ENCODE peak calls at places on chromosomes 2 and 18, in four cellular contexts. S is HFFc6, C is GM10248, W is endothelial cell. H is an unnamed sample.
A peak's percentile ranks its signal among the peaks of the same experiment; 100 is the strongest.

GRCh38 chr18:32910694-32911296 is 138.0 kb upstream of the KLHL14 start:
- DNase-seq in S (no peak), C (no peak), W (no peak), H (no peak)

GRCh38 chr2:96427917-96428316 is 77.2 kb downstream of the NEURL3 start:
- DNase-seq in S (peak; percentile 79), C (no peak), W (no peak), H (peak; percentile 100)

GRCh38 chr2:65366595-65367125 is 65.7 kb downstream of the SPRED2 start:
- DNase-seq in S (peak; percentile 97), C (peak; percentile 62), W (no peak), H (peak; percentile 97)

GRCh38 chr2:206164261-206164862 is 4.7 kb downstream of the EEF1B2 start:
- DNase-seq in S (peak; percentile 45), C (no peak), W (peak; percentile 51), H (peak; percentile 12)

GRCh38 chr2:7118606-7119503 is 201.6 kb downstream of the RNF144A start:
- DNase-seq in S (no peak), C (peak; percentile 27), W (peak; percentile 44), H (no peak)

GRCh38 chr2:33441235-33441810 is 35.1 kb upstream of the RASGRP3 start:
- DNase-seq in S (peak; percentile 77), C (peak; percentile 53), W (peak; percentile 59), H (peak; percentile 45)

GRCh38 chr2:167966937-167967913 is 280.2 kb downstream of the STK39 start:
- DNase-seq in S (no peak), C (no peak), W (no peak), H (no peak)

GRCh38 chr2:158414538-158414937 is 42.0 kb downstream of the CCDC148 start:
- DNase-seq in S (peak; percentile 67), C (no peak), W (no peak), H (peak; percentile 56)

GRCh38 chr2:79713131-79713785 is 200.4 kb downstream of the CTNNA2 start:
- DNase-seq in S (no peak), C (no peak), W (no peak), H (no peak)

GRCh38 chr2:62032096-62032495 is 126.6 kb downstream of the COMMD1 start:
- DNase-seq in S (no peak), C (no peak), W (no peak), H (peak; percentile 5)

GRCh38 chr2:168632733-168633132 is 169.7 kb upstream of the NOSTRIN start:
- DNase-seq in S (no peak), C (no peak), W (peak; percentile 5), H (no peak)

GRCh38 chr2:180050246-180050645 is 43.1 kb upstream of the CWC22 start:
- DNase-seq in S (no peak), C (no peak), W (no peak), H (no peak)

GRCh38 chr2:128306931-128307460 is 11.7 kb downstream of the HS6ST1 start:
- DNase-seq in S (no peak), C (no peak), W (no peak), H (no peak)

GRCh38 chr2:42086500-42086953 is 38.7 kb downstream of the PKDCC start:
- DNase-seq in S (peak; percentile 48), C (peak; percentile 71), W (peak; percentile 57), H (no peak)

GRCh38 chr2:143205106-143205764 is 76.0 kb downstream of the ARHGAP15 start:
- DNase-seq in S (peak; percentile 25), C (peak; percentile 9), W (no peak), H (peak; percentile 95)
- TF ChIP-seq CTCF in S (peak; percentile 71), C (peak; percentile 23), W (no peak), H (peak; percentile 63)

GRCh38 chr2:192025607-192026006 is 169.1 kb downstream of the TMEFF2 start:
- DNase-seq in S (no peak), C (no peak), W (no peak), H (no peak)
- TF ChIP-seq CTCF in S (no peak), C (no peak), W (no peak), H (no peak)

DNA sequence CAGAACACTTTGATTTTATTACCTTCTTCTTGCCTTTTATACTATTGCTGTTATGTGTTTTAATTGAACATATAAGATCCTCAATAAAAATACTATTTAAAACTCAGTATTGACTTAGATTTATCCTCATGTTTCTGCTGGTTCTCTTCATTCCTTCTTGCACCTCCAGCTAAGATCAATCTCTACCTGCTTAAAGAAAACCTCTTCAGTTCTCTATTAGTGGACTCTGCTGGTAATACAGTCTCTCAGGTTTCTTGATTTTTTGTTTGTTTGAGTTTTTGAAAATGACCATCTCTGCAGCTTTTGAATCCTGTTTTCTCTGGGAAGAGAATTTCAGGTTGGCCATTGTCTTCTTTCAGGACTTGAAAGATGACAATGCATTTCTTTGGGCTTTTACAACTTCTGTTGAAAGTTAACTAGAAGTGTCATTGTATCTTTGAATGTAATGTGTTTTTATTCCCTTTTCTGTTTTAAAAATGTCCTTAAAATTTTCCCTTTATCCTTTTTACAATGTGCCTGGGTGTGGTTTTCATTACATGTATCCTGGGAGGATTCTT is 29.8 kb upstream of the TMEM131 start:
- DNase-seq in S (no peak), C (no peak), W (no peak), H (no peak)
- TF ChIP-seq CTCF in S (no peak), C (no peak), W (no peak), H (peak; percentile 39)

GRCh38 chr2:174636979-174637378 is 39.4 kb upstream of the WIPF1 start:
- DNase-seq in S (no peak), C (no peak), W (no peak), H (no peak)
- TF ChIP-seq CTCF in S (peak; percentile 53), C (no peak), W (no peak), H (no peak)

DNA sequence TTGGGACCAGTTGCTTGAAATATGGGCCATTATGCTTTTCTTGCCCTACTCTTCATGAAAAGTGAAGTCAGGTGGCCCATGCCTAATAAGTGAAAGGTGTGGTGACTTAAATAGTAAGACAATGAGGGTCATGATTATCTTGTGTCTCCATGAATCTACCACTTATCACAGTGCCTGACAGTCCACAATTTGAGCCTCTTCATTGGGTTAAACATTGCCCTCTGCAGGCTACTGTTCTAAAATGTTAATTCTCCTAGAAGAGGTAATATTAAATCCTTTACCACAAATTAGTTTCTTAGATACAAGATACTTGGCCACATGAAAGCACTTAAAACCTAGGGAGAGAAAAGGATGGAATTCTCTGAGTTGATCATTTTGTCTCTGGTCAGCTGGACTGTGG is 4.0 kb downstream of the EGR4 start:
- DNase-seq in S (no peak), C (no peak), W (no peak), H (no peak)
- TF ChIP-seq CTCF in S (peak; percentile 15), C (no peak), W (no peak), H (peak; percentile 39)

DNA sequence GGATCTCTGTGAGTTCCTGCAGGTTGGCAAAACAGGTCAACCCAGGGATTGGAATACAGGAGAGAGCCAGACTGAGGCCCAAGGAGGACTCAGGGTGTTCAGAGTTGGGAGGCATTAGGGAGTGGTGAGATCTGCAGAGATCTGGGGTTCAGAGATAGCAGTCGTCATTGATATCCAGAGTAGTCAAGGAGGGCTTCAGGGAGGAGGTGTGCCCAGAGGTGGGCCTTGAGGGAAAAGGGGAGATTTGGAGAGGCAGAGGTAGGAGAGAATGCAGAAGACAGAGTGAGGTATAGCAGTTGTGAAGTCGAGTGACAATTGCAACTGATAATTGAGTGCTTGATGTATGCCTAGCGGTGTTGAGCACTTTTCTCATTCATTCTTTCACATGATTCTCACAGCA is 70.3 kb downstream of the CTIF start:
- DNase-seq in S (no peak), C (no peak), W (no peak), H (no peak)
- TF ChIP-seq CTCF in S (no peak), C (no peak), W (no peak), H (no peak)

DNA sequence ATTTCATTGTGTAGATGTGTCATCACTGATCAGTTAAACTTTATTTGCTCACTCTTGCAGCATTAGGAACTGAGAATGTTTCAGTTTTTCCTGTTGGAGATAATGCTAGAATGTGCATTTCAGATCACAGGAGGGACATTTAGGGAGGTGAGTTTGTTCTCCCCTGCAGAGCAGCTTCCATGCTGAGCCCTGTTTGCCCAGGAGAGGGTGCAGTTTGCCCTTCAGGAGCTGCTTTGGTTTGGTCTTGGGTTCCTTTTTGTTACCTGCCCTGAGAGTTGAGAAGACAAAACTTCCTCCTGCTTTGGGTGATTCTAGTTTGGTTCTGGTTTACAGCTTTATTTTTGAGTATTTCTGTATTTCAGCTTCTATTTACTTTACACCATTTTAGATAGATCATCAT is 49.9 kb downstream of the DGKD start:
- DNase-seq in S (peak; percentile 31), C (peak; percentile 65), W (peak; percentile 48), H (peak; percentile 35)
- TF ChIP-seq CTCF in S (peak; percentile 83), C (peak; percentile 68), W (no peak), H (peak; percentile 81)

GRCh38 chr2:9914384-9915065 is 37.0 kb upstream of the GRHL1 start:
- DNase-seq in S (peak; percentile 61), C (peak; percentile 71), W (no peak), H (peak; percentile 67)
- TF ChIP-seq CTCF in S (peak; percentile 54), C (peak; percentile 53), W (no peak), H (peak; percentile 86)

H was measured in foreskin keratinocyte.